ENCODE peak calls at places on chromosomes 13 and 19, in ten cellular contexts. One of them, this sample, is unnamed.

GRCh38 chr19:10286803-10287737 is at the start of gene ICAM4:
- DNase-seq in A549: no peak
- DNase-seq in CD8-positive, alpha-beta memory T cell: no peak
- DNase-seq in OCI-LY7: peak; percentile 27
- DNase-seq in Peyer's patch: no peak
- DNase-seq in ovary: peak; percentile 62
- DNase-seq in heart left ventricle: peak; percentile 90
- DNase-seq in tibial nerve: no peak
- DNase-seq in fibroblast of lung: peak; percentile 83
- DNase-seq in right cardiac atrium: peak; percentile 97
- DNase-seq in this sample: peak; percentile 81

GRCh38 chr13:66489586-66489985 is 740.5 kb downstream of the PCDH9 start:
- DNase-seq in A549: no peak
- DNase-seq in CD8-positive, alpha-beta memory T cell: no peak
- DNase-seq in OCI-LY7: no peak
- DNase-seq in Peyer's patch: no peak
- DNase-seq in ovary: no peak
- DNase-seq in heart left ventricle: no peak
- DNase-seq in tibial nerve: no peak
- DNase-seq in fibroblast of lung: no peak
- DNase-seq in right cardiac atrium: no peak
- DNase-seq in this sample: no peak

GRCh38 chr19:55173717-55174409 is 6.2 kb downstream of the SYT5 start:
- DNase-seq in A549: peak; percentile 95
- DNase-seq in CD8-positive, alpha-beta memory T cell: no peak
- DNase-seq in OCI-LY7: peak; percentile 84
- DNase-seq in Peyer's patch: peak; percentile 63
- DNase-seq in ovary: no peak
- DNase-seq in heart left ventricle: peak; percentile 66
- DNase-seq in tibial nerve: no peak
- DNase-seq in fibroblast of lung: peak; percentile 75
- DNase-seq in right cardiac atrium: peak; percentile 85
- DNase-seq in this sample: peak; percentile 80

GRCh38 chr19:17235618-17236413 is 9.8 kb downstream of the OCEL1 start:
- DNase-seq in A549: no peak
- DNase-seq in CD8-positive, alpha-beta memory T cell: peak; percentile 84
- DNase-seq in OCI-LY7: peak; percentile 82
- DNase-seq in Peyer's patch: peak; percentile 86
- DNase-seq in ovary: peak; percentile 76
- DNase-seq in heart left ventricle: peak; percentile 84
- DNase-seq in tibial nerve: peak; percentile 54
- DNase-seq in fibroblast of lung: peak; percentile 72
- DNase-seq in right cardiac atrium: peak; percentile 92
- DNase-seq in this sample: peak; percentile 92

GRCh38 chr13:27573265-27573664 is 47.1 kb downstream of the LNX2 start:
- DNase-seq in A549: no peak
- DNase-seq in CD8-positive, alpha-beta memory T cell: no peak
- DNase-seq in OCI-LY7: no peak
- DNase-seq in Peyer's patch: no peak
- DNase-seq in ovary: no peak
- DNase-seq in heart left ventricle: no peak
- DNase-seq in tibial nerve: no peak
- DNase-seq in fibroblast of lung: peak; percentile 27
- DNase-seq in right cardiac atrium: no peak
- DNase-seq in this sample: no peak

GRCh38 chr13:100633461-100633860 is 41.1 kb downstream of the TMTC4 start:
- DNase-seq in A549: no peak
- DNase-seq in CD8-positive, alpha-beta memory T cell: no peak
- DNase-seq in OCI-LY7: no peak
- DNase-seq in Peyer's patch: no peak
- DNase-seq in ovary: no peak
- DNase-seq in heart left ventricle: no peak
- DNase-seq in tibial nerve: no peak
- DNase-seq in fibroblast of lung: peak; percentile 86
- DNase-seq in right cardiac atrium: no peak
- DNase-seq in this sample: no peak

GRCh38 chr13:77697208-77698103 is at the start of gene SLAIN1:
- DNase-seq in A549: peak; percentile 35
- DNase-seq in CD8-positive, alpha-beta memory T cell: peak; percentile 92
- DNase-seq in OCI-LY7: peak; percentile 92
- DNase-seq in Peyer's patch: peak; percentile 76
- DNase-seq in ovary: peak; percentile 73
- DNase-seq in heart left ventricle: peak; percentile 87
- DNase-seq in tibial nerve: peak; percentile 41
- DNase-seq in fibroblast of lung: peak; percentile 38
- DNase-seq in right cardiac atrium: peak; percentile 94
- DNase-seq in this sample: peak; percentile 86

GRCh38 chr13:36879218-36879938 is 40.7 kb downstream of the SMAD9 start:
- DNase-seq in A549: no peak
- DNase-seq in CD8-positive, alpha-beta memory T cell: no peak
- DNase-seq in OCI-LY7: no peak
- DNase-seq in Peyer's patch: no peak
- DNase-seq in ovary: no peak
- DNase-seq in heart left ventricle: no peak
- DNase-seq in tibial nerve: no peak
- DNase-seq in fibroblast of lung: no peak
- DNase-seq in right cardiac atrium: no peak
- DNase-seq in this sample: no peak

GRCh38 chr19:12113121-12113520 is 27.0 kb downstream of the ZNF20 start:
- DNase-seq in A549: no peak
- DNase-seq in CD8-positive, alpha-beta memory T cell: no peak
- DNase-seq in OCI-LY7: no peak
- DNase-seq in Peyer's patch: no peak
- DNase-seq in ovary: no peak
- DNase-seq in heart left ventricle: no peak
- DNase-seq in tibial nerve: no peak
- DNase-seq in fibroblast of lung: no peak
- DNase-seq in right cardiac atrium: no peak
- DNase-seq in this sample: no peak

GRCh38 chr19:12112238-12112637 is 27.9 kb downstream of the ZNF20 start:
- DNase-seq in A549: no peak
- DNase-seq in CD8-positive, alpha-beta memory T cell: no peak
- DNase-seq in OCI-LY7: no peak
- DNase-seq in Peyer's patch: no peak
- DNase-seq in ovary: no peak
- DNase-seq in heart left ventricle: no peak
- DNase-seq in tibial nerve: no peak
- DNase-seq in fibroblast of lung: no peak
- DNase-seq in right cardiac atrium: no peak
- DNase-seq in this sample: no peak

GRCh38 chr19:12112701-12113100 is 27.4 kb downstream of the ZNF20 start:
- DNase-seq in A549: no peak
- DNase-seq in CD8-positive, alpha-beta memory T cell: no peak
- DNase-seq in OCI-LY7: no peak
- DNase-seq in Peyer's patch: no peak
- DNase-seq in ovary: no peak
- DNase-seq in heart left ventricle: no peak
- DNase-seq in tibial nerve: no peak
- DNase-seq in fibroblast of lung: no peak
- DNase-seq in right cardiac atrium: no peak
- DNase-seq in this sample: no peak

DNA sequence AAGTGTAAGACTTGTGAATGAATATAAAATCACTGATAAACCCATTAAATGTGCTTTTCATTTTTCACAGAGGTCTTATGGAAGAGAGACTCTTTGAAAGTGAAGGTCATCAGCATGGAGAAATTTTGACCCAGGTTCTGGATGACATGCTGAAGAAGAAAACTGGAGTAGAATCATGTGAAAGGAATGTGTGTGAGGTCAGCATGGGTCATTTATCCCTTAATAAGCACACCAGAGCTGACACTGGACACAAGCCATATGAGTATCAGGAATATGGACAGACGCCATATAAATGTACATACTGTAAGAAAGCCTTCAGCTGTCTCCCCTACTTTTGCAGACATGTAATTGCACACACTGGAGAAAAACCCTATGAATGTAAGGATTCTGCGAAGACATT is 29.0 kb downstream of the ZNF20 start:
- DNase-seq in A549: no peak
- DNase-seq in CD8-positive, alpha-beta memory T cell: no peak
- DNase-seq in OCI-LY7: no peak
- DNase-seq in Peyer's patch: no peak
- DNase-seq in ovary: no peak
- DNase-seq in heart left ventricle: no peak
- DNase-seq in tibial nerve: no peak
- DNase-seq in fibroblast of lung: no peak
- DNase-seq in right cardiac atrium: no peak
- DNase-seq in this sample: no peak
- H3K9me3 ChIP-seq in A549: peaks cover 4% of the 10 kb centered on the region
- H3K9me3 ChIP-seq in CD8-positive, alpha-beta memory T cell: no peaks in the 10 kb centered on the region
- H3K9me3 ChIP-seq in OCI-LY7: no peaks in the 10 kb centered on the region
- H3K9me3 ChIP-seq in Peyer's patch: no peaks in the 10 kb centered on the region
- H3K9me3 ChIP-seq in ovary: peaks cover 16% of the 10 kb centered on the region
- H3K9me3 ChIP-seq in heart left ventricle: no peaks in the 10 kb centered on the region
- H3K9me3 ChIP-seq in tibial nerve: no peaks in the 10 kb centered on the region
- H3K9me3 ChIP-seq in fibroblast of lung: no peaks in the 10 kb centered on the region
- H3K9me3 ChIP-seq in right cardiac atrium: no peaks in the 10 kb centered on the region
- H3K9me3 ChIP-seq in this sample: peaks cover 7% of the 10 kb centered on the region

GRCh38 chr13:99086869-99087129 is 108.9 kb upstream of the DOCK9 start:
- DNase-seq in A549: peak; percentile 21
- DNase-seq in CD8-positive, alpha-beta memory T cell: peak; percentile 62
- DNase-seq in OCI-LY7: no peak
- DNase-seq in Peyer's patch: peak; percentile 78
- DNase-seq in ovary: no peak
- DNase-seq in heart left ventricle: no peak
- DNase-seq in tibial nerve: no peak
- DNase-seq in fibroblast of lung: peak; percentile 25
- DNase-seq in right cardiac atrium: peak; percentile 76
- DNase-seq in this sample: no peak
- H3K4me3 ChIP-seq in A549: peak overlapping the region; percentile 87
- H3K4me3 ChIP-seq in CD8-positive, alpha-beta memory T cell: peak overlapping the region; percentile 92
- H3K4me3 ChIP-seq in OCI-LY7: peak overlapping the region; percentile 82
- H3K4me3 ChIP-seq in Peyer's patch: peak overlapping the region; percentile 80
- H3K4me3 ChIP-seq in ovary: peak overlapping the region; percentile 86
- H3K4me3 ChIP-seq in heart left ventricle: peak overlapping the region; percentile 88
- H3K4me3 ChIP-seq in tibial nerve: peak overlapping the region; percentile 94
- H3K4me3 ChIP-seq in fibroblast of lung: peak overlapping the region; percentile 90
- H3K4me3 ChIP-seq in right cardiac atrium: peak overlapping the region; percentile 99
- H3K4me3 ChIP-seq in this sample: peak overlapping the region; percentile 89

GRCh38 chr13:39463611-39464010 is 139.4 kb downstream of the LHFPL6 start:
- DNase-seq in A549: no peak
- DNase-seq in CD8-positive, alpha-beta memory T cell: no peak
- DNase-seq in OCI-LY7: no peak
- DNase-seq in Peyer's patch: no peak
- DNase-seq in ovary: no peak
- DNase-seq in heart left ventricle: no peak
- DNase-seq in tibial nerve: no peak
- DNase-seq in fibroblast of lung: no peak
- DNase-seq in right cardiac atrium: no peak
- DNase-seq in this sample: no peak

GRCh38 chr13:39462456-39462855 is 140.5 kb downstream of the LHFPL6 start:
- DNase-seq in A549: no peak
- DNase-seq in CD8-positive, alpha-beta memory T cell: no peak
- DNase-seq in OCI-LY7: no peak
- DNase-seq in Peyer's patch: no peak
- DNase-seq in ovary: no peak
- DNase-seq in heart left ventricle: no peak
- DNase-seq in tibial nerve: no peak
- DNase-seq in fibroblast of lung: no peak
- DNase-seq in right cardiac atrium: no peak
- DNase-seq in this sample: no peak

GRCh38 chr13:39461685-39462266 is 141.2 kb downstream of the LHFPL6 start:
- DNase-seq in A549: no peak
- DNase-seq in CD8-positive, alpha-beta memory T cell: no peak
- DNase-seq in OCI-LY7: no peak
- DNase-seq in Peyer's patch: no peak
- DNase-seq in ovary: no peak
- DNase-seq in heart left ventricle: no peak
- DNase-seq in tibial nerve: no peak
- DNase-seq in fibroblast of lung: no peak
- DNase-seq in right cardiac atrium: no peak
- DNase-seq in this sample: no peak

GRCh38 chr13:39468306-39468705 is 134.7 kb downstream of the LHFPL6 start:
- DNase-seq in A549: no peak
- DNase-seq in CD8-positive, alpha-beta memory T cell: no peak
- DNase-seq in OCI-LY7: no peak
- DNase-seq in Peyer's patch: no peak
- DNase-seq in ovary: no peak
- DNase-seq in heart left ventricle: no peak
- DNase-seq in tibial nerve: no peak
- DNase-seq in fibroblast of lung: no peak
- DNase-seq in right cardiac atrium: no peak
- DNase-seq in this sample: no peak

DNA sequence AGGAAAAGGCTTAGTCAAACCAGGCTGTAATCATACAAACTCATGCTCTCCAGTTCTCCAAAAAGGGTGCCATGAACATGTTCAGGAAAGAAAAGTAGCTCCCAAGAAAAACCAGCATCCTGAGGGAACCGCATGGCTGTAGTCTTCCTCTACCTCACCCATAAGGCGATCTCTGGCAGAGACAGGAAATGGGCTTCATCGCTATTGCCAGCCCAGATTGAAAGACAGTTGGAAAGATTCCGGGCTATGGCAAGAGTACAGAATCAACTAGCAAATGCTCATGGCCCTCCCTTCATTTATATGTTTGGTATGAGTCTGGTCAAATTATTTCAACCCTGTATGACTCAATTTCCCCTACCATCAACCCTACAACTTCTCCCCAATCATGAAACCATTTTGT is 140.1 kb downstream of the LHFPL6 start:
- DNase-seq in A549: no peak
- DNase-seq in CD8-positive, alpha-beta memory T cell: no peak
- DNase-seq in OCI-LY7: no peak
- DNase-seq in Peyer's patch: no peak
- DNase-seq in ovary: no peak
- DNase-seq in heart left ventricle: no peak
- DNase-seq in tibial nerve: no peak
- DNase-seq in fibroblast of lung: no peak
- DNase-seq in right cardiac atrium: no peak
- DNase-seq in this sample: no peak
- H3K9me3 ChIP-seq in A549: no peaks in the 10 kb centered on the region
- H3K9me3 ChIP-seq in CD8-positive, alpha-beta memory T cell: no peaks in the 10 kb centered on the region
- H3K9me3 ChIP-seq in OCI-LY7: no peaks in the 10 kb centered on the region
- H3K9me3 ChIP-seq in Peyer's patch: no peaks in the 10 kb centered on the region
- H3K9me3 ChIP-seq in ovary: no peaks in the 10 kb centered on the region
- H3K9me3 ChIP-seq in heart left ventricle: no peaks in the 10 kb centered on the region
- H3K9me3 ChIP-seq in tibial nerve: no peaks in the 10 kb centered on the region
- H3K9me3 ChIP-seq in fibroblast of lung: no peaks in the 10 kb centered on the region
- H3K9me3 ChIP-seq in right cardiac atrium: no peaks in the 10 kb centered on the region
- H3K9me3 ChIP-seq in this sample: no peaks in the 10 kb centered on the region

GRCh38 chr13:110214637-110215036 is 92.3 kb downstream of the COL4A1 start:
- DNase-seq in A549: no peak
- DNase-seq in CD8-positive, alpha-beta memory T cell: no peak
- DNase-seq in OCI-LY7: no peak
- DNase-seq in Peyer's patch: no peak
- DNase-seq in ovary: no peak
- DNase-seq in heart left ventricle: no peak
- DNase-seq in tibial nerve: no peak
- DNase-seq in fibroblast of lung: peak; percentile 57
- DNase-seq in right cardiac atrium: no peak
- DNase-seq in this sample: no peak

GRCh38 chr13:110215606-110216005 is 91.4 kb downstream of the COL4A1 start:
- DNase-seq in A549: no peak
- DNase-seq in CD8-positive, alpha-beta memory T cell: no peak
- DNase-seq in OCI-LY7: no peak
- DNase-seq in Peyer's patch: no peak
- DNase-seq in ovary: no peak
- DNase-seq in heart left ventricle: no peak
- DNase-seq in tibial nerve: no peak
- DNase-seq in fibroblast of lung: peak; percentile 65
- DNase-seq in right cardiac atrium: no peak
- DNase-seq in this sample: no peak

GRCh38 chr13:110217811-110218210 is 89.1 kb downstream of the COL4A1 start:
- DNase-seq in A549: no peak
- DNase-seq in CD8-positive, alpha-beta memory T cell: no peak
- DNase-seq in OCI-LY7: no peak
- DNase-seq in Peyer's patch: no peak
- DNase-seq in ovary: no peak
- DNase-seq in heart left ventricle: no peak
- DNase-seq in tibial nerve: no peak
- DNase-seq in fibroblast of lung: no peak
- DNase-seq in right cardiac atrium: no peak
- DNase-seq in this sample: no peak

GRCh38 chr13:110216006-110216402 is 91.0 kb downstream of the COL4A1 start:
- DNase-seq in A549: no peak
- DNase-seq in CD8-positive, alpha-beta memory T cell: no peak
- DNase-seq in OCI-LY7: no peak
- DNase-seq in Peyer's patch: no peak
- DNase-seq in ovary: no peak
- DNase-seq in heart left ventricle: no peak
- DNase-seq in tibial nerve: no peak
- DNase-seq in fibroblast of lung: no peak
- DNase-seq in right cardiac atrium: no peak
- DNase-seq in this sample: no peak

DNA sequence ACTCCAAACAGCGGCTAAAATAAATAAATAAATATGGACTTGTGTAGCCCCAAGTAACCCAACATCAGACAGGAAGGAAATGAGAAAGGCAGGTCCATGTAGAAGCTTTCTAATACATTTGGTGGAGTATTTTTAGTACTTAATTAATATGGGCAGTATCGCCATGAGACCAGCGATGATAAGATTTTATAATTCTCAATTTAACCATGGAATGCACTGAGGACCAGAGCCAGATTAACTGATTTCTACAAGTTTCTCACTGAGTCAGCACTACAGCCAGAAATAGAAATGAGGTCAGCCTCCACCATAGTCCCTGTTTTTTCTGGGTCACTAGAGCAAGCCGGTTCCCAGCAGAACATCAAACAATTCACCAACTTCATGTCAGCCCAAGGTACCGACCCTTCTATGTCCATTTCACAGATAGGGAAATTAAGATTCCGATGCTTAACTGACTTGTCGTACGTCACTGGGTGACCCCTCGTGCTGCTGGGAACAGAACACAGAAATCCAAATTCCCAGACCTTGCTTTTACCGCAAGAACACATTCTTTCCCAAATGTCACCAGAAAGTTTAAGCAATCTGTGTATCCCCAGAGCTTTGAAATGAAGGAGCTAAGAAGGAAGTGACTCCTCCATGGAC is 90.4 kb downstream of the COL4A1 start:
- DNase-seq in A549: no peak
- DNase-seq in CD8-positive, alpha-beta memory T cell: no peak
- DNase-seq in OCI-LY7: no peak
- DNase-seq in Peyer's patch: no peak
- DNase-seq in ovary: no peak
- DNase-seq in heart left ventricle: peak; percentile 56
- DNase-seq in tibial nerve: no peak
- DNase-seq in fibroblast of lung: peak; percentile 86
- DNase-seq in right cardiac atrium: no peak
- DNase-seq in this sample: no peak
- H3K4me3 ChIP-seq in A549: no peak overlapping the region
- H3K4me3 ChIP-seq in CD8-positive, alpha-beta memory T cell: no peak overlapping the region
- H3K4me3 ChIP-seq in OCI-LY7: no peak overlapping the region
- H3K4me3 ChIP-seq in Peyer's patch: no peak overlapping the region
- H3K4me3 ChIP-seq in ovary: no peak overlapping the region
- H3K4me3 ChIP-seq in heart left ventricle: no peak overlapping the region
- H3K4me3 ChIP-seq in tibial nerve: no peak overlapping the region
- H3K4me3 ChIP-seq in fibroblast of lung: no peak overlapping the region
- H3K4me3 ChIP-seq in right cardiac atrium: no peak overlapping the region
- H3K4me3 ChIP-seq in this sample: no peak overlapping the region

This sample was measured in aorta.